ENCODE peak calls at places on chromosome 22, in seven cellular contexts. I, A, J, V, Q, H and W are unnamed samples.

GRCh38 chr22:36366291-36366708 is 21.5 kb downstream of the MYH9 start:
- DNase-seq in I (no peak), A (no peak), J (no peak), V (no peak), Q (no peak), H (peak), W (no peak)

GRCh38 chr22:46351131-46351735 is 15.7 kb downstream of the TRMU start:
- DNase-seq in I (no peak), A (peak), J (no peak), V (no peak), Q (no peak), H (no peak), W (peak)

GRCh38 chr22:42217019-42217751 is 53.3 kb downstream of the TCF20 start:
- DNase-seq in I (no peak), A (no peak), J (no peak), V (no peak), Q (no peak), H (no peak), W (no peak)

GRCh38 chr22:41668971-41669911 is 19.4 kb downstream of the SNU13 start:
- DNase-seq in I (peak), A (no peak), J (no peak), V (no peak), Q (no peak), H (no peak), W (no peak)

GRCh38 chr22:47372111-47372581 is 609.7 kb downstream of the TBC1D22A start:
- DNase-seq in I (no peak), A (peak), J (no peak), V (no peak), Q (no peak), H (peak), W (no peak)

GRCh38 chr22:43262990-43263644 is 76.2 kb upstream of the TTLL12 start:
- DNase-seq in I (no peak), A (no peak), J (no peak), V (peak), Q (peak), H (no peak), W (no peak)

GRCh38 chr22:17159504-17159951 is 451 bp upstream of the HDHD5 start:
- DNase-seq in I (peak), A (peak), J (peak), V (no peak), Q (no peak), H (no peak), W (no peak)

GRCh38 chr22:35728639-35729308 is 11.1 kb downstream of the APOL5 start:
- DNase-seq in I (no peak), A (no peak), J (peak), V (no peak), Q (no peak), H (no peak), W (no peak)

GRCh38 chr22:35811670-35812069 is 94.0 kb downstream of the APOL5 start:
- DNase-seq in I (no peak), A (no peak), J (no peak), V (no peak), Q (no peak), H (no peak), W (no peak)

DNA sequence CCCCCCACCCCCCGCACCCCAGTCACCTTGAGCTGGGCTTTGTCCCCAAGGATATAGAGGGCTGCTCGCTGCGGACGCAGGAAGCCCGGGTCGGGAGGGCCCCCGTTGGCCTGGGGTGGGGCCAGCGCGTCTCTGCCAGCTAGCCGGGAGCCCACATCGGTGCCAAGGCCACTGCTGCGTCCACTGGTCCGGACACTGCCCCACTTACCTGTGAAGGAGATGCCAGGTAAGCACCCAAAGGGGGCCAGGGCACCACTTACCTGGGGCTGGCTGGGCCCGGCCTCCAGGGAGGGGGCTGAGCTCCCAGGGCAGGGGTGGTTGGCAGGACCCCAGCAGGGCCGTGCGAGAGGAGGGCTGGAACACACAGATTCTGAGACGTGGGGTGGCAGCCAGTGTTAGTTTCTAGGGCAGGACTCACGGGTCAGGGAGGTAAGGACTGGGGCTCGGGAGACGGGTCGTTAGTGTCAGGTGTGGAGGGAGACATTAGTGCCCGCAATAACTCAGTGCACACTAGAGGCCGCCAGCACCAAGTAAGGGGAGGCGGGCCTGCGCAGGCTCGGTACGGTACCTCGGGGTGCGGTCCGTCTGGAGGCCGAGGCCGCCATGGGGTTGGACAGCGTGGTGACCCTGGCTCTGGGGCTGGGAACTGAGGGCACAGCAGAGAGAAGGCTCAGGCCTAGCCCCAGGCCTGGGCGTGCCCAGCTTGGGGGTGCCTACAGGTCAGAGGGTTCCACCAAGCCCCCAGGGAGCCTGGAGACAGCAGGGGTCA is 18.2 kb downstream of the SBF1 start:
- DNase-seq in I (no peak), A (no peak), J (no peak), V (no peak), Q (no peak), H (no peak), W (no peak)
- TF ChIP-seq CTCF in I (peak), A (no peak), J (no peak), V (peak), Q (peak), H (no peak), W (no peak)

GRCh38 chr22:20154602-20155183 is 3.8 kb upstream of the CCDC188 start:
- DNase-seq in I (no peak), A (no peak), J (no peak), V (no peak), Q (peak), H (no peak), W (no peak)
- TF ChIP-seq CTCF in I (no peak), A (no peak), J (no peak), V (no peak), Q (no peak), H (no peak), W (no peak)

GRCh38 chr22:19911540-19912235 is 29.9 kb upstream of the COMT start:
- DNase-seq in I (no peak), A (no peak), J (no peak), V (no peak), Q (no peak), H (no peak), W (no peak)

GRCh38 chr22:19912236-19912999 is 29.2 kb upstream of the COMT start:
- DNase-seq in I (no peak), A (peak), J (no peak), V (no peak), Q (no peak), H (no peak), W (no peak)

GRCh38 chr22:19910180-19910744 is 31.3 kb upstream of the COMT start:
- DNase-seq in I (no peak), A (no peak), J (no peak), V (no peak), Q (no peak), H (no peak), W (no peak)

GRCh38 chr22:19905619-19906276 is 35.8 kb upstream of the COMT start:
- DNase-seq in I (no peak), A (no peak), J (no peak), V (no peak), Q (no peak), H (no peak), W (no peak)

GRCh38 chr22:19909350-19910179 is 32.0 kb upstream of the COMT start:
- DNase-seq in I (peak), A (peak), J (peak), V (peak), Q (peak), H (peak), W (peak)
- TF ChIP-seq CTCF in I (peak), A (peak), J (peak), V (peak), Q (peak), H (peak), W (peak)

GRCh38 chr22:22099833-22100812 is 117.5 kb upstream of the TOP3B start:
- DNase-seq in I (no peak), A (no peak), J (no peak), V (no peak), Q (no peak), H (no peak), W (no peak)
- TF ChIP-seq CTCF in I (peak), A (no peak), J (no peak), V (no peak), Q (peak), H (no peak), W (peak)

DNA sequence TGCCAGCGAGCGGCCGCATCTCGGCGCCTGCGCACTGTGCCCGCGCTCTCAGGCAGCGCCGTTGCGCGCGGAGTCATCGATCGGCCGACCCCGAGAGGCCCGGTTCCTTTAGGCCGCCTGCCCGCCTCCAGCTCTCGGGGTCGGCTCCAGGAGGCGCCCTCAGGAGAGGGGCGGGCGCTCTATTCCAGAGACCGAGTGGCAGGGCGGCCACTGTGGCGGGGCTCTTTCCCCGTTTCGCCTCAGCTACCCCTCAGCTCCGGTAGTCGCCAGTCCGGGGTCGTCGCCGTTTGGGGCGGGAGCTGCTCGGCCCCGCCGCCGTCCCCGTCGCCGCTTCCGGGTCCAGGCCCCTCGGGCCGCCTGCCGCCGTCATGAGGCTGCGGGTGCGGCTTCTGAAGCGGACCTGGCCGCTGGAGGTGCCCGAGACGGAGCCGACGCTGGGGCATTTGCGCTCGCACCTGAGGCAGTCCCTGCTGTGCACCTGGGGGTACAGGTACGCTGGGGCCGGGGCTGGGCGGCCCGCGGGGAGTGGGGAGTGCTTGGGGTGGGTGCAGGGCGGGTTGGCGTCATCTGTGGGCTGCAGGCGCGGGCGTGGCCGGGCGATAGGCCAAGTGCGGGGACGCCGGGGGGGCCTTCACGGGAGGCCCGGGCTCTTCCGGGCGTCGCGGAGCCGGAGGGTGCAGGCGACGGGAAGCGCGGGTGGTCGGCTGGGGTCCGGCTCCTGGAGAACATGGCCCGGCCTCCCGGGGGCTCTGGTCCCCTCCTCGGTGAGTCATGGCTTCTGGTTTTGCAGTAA is at the start of gene FBXO7:
- DNase-seq in I (peak), A (peak), J (peak), V (peak), Q (peak), H (peak), W (peak)
- TF ChIP-seq CTCF in I (peak), A (no peak), J (no peak), V (no peak), Q (peak), H (peak), W (no peak)

GRCh38 chr22:28883657-28883916 is 215 bp downstream of the ZNRF3 start:
- DNase-seq in I (no peak), A (no peak), J (no peak), V (no peak), Q (no peak), H (no peak), W (no peak)

GRCh38 chr22:28887725-28888459 is 4.5 kb downstream of the ZNRF3 start:
- DNase-seq in I (no peak), A (no peak), J (no peak), V (no peak), Q (no peak), H (no peak), W (no peak)

GRCh38 chr22:28883917-28884753 is 763 bp downstream of the ZNRF3 start:
- DNase-seq in I (peak), A (peak), J (peak), V (no peak), Q (peak), H (peak), W (no peak)

GRCh38 chr22:28884754-28885375 is 1.5 kb downstream of the ZNRF3 start:
- DNase-seq in I (no peak), A (no peak), J (peak), V (no peak), Q (no peak), H (no peak), W (no peak)

GRCh38 chr22:28885939-28886338 is 2.6 kb downstream of the ZNRF3 start:
- DNase-seq in I (no peak), A (no peak), J (peak), V (no peak), Q (no peak), H (no peak), W (no peak)
- TF ChIP-seq CTCF in I (no peak), A (no peak), J (no peak), V (no peak), Q (no peak), H (no peak), W (no peak)

GRCh38 chr22:48574776-48575566 is 1252.7 kb downstream of the BRD1 start:
- DNase-seq in I (peak), A (peak), J (peak), V (peak), Q (peak), H (peak), W (no peak)
- TF ChIP-seq CTCF in I (peak), A (peak), J (no peak), V (no peak), Q (peak), H (no peak), W (no peak)

GRCh38 chr22:40194656-40195055 is 16.9 kb downstream of the TNRC6B start:
- DNase-seq in I (no peak), A (no peak), J (no peak), V (no peak), Q (no peak), H (no peak), W (no peak)
- TF ChIP-seq CTCF in I (no peak), A (no peak), J (no peak), V (no peak), Q (no peak), H (no peak), W (no peak)

GRCh38 chr22:19645391-19645790 is 68.9 kb upstream of the SEPTIN5 start:
- DNase-seq in I (no peak), A (no peak), J (no peak), V (no peak), Q (no peak), H (no peak), W (no peak)
- TF ChIP-seq CTCF in I (no peak), A (no peak), J (no peak), V (no peak), Q (no peak), H (no peak), W (no peak)